ENCODE peak calls at places on chromosome 6, in nine cellular contexts. M is fibroblast of mammary gland, S is osteoblast, Z is neuronal stem cell, U is mucosa of descending colon, W is lower lobe of right lung, L is dorsolateral prefrontal cortex, G is fibroblast of pulmonary artery, A is lung. Q is an unnamed sample.

GRCh38 chr6:32664827-32665362 is 1.6 kb downstream of the HLA-DQB1 start:
- DNase-seq in M (no peak), S (no peak), Z (no peak), U (no peak), W (peak), L (no peak), G (no peak), A (no peak), Q (no peak)

GRCh38 chr6:53696351-53696750 is 30.8 kb upstream of the KLHL31 start:
- DNase-seq in M (no peak), S (no peak), Z (no peak), U (no peak), W (no peak), L (no peak), G (no peak), A (no peak), Q (no peak)

GRCh38 chr6:120764312-120764711 is 570.0 kb downstream of the TBC1D32 start:
- DNase-seq in M (no peak), S (no peak), Z (no peak), U (no peak), W (no peak), L (no peak), G (no peak), A (no peak), Q (no peak)

GRCh38 chr6:80618953-80619352 is 512.5 kb downstream of the BCKDHB start:
- DNase-seq in M (peak), S (no peak), Z (no peak), U (no peak), W (no peak), L (no peak), G (peak), A (no peak), Q (peak)

GRCh38 chr6:45206793-45207492 is 121.2 kb upstream of the RUNX2 start:
- DNase-seq in M (no peak), S (no peak), Z (no peak), U (no peak), W (no peak), L (no peak), G (no peak), A (no peak), Q (no peak)

GRCh38 chr6:148565931-148566663 is 180.7 kb upstream of the UST start:
- DNase-seq in M (peak), S (peak), Z (no peak), U (no peak), W (peak), L (no peak), G (peak), A (no peak), Q (peak)

GRCh38 chr6:121549741-121550140 is 114.3 kb downstream of the GJA1 start:
- DNase-seq in M (peak), S (no peak), Z (no peak), U (no peak), W (no peak), L (no peak), G (peak), A (no peak), Q (peak)

GRCh38 chr6:99282479-99283062 is 66.9 kb downstream of the FAXC start:
- DNase-seq in M (peak), S (no peak), Z (no peak), U (no peak), W (no peak), L (no peak), G (peak), A (no peak), Q (peak)

GRCh38 chr6:33170176-33171095 is 21.8 kb downstream of the COL11A2 start:
- DNase-seq in M (no peak), S (peak), Z (no peak), U (no peak), W (no peak), L (no peak), G (no peak), A (no peak), Q (no peak)

GRCh38 chr6:31419842-31420241 is 16.4 kb downstream of the MICA start:
- DNase-seq in M (peak), S (peak), Z (no peak), U (no peak), W (no peak), L (no peak), G (no peak), A (no peak), Q (no peak)

GRCh38 chr6:154613137-154613676 is 102.7 kb upstream of the CNKSR3 start:
- DNase-seq in M (peak), S (peak), Z (no peak), U (no peak), W (no peak), L (no peak), G (peak), A (no peak), Q (peak)

GRCh38 chr6:159461998-159462397 is 231.0 kb downstream of the SOD2 start:
- DNase-seq in M (no peak), S (no peak), Z (no peak), U (no peak), W (no peak), L (no peak), G (no peak), A (no peak), Q (no peak)

GRCh38 chr6:15946701-15947390 is 182.0 kb upstream of the MYLIP start:
- DNase-seq in M (no peak), S (no peak), Z (no peak), U (no peak), W (no peak), L (peak), G (no peak), A (no peak), Q (no peak)

GRCh38 chr6:23181301-23182110 is 612.1 kb downstream of the HDGFL1 start:
- DNase-seq in M (no peak), S (no peak), Z (no peak), U (no peak), W (no peak), L (no peak), G (no peak), A (no peak), Q (no peak)

GRCh38 chr6:131972761-131973160 is 21.6 kb upstream of the CCN2 start:
- DNase-seq in M (no peak), S (no peak), Z (no peak), U (no peak), W (no peak), L (no peak), G (no peak), A (no peak), Q (no peak)

GRCh38 chr6:101826259-101826658 is 432.8 kb downstream of the GRIK2 start:
- DNase-seq in M (no peak), S (no peak), Z (no peak), U (no peak), W (no peak), L (no peak), G (peak), A (no peak), Q (no peak)

GRCh38 chr6:31479933-31480535 is 17.9 kb upstream of the MICB start:
- DNase-seq in M (no peak), S (no peak), Z (no peak), U (no peak), W (no peak), L (peak), G (no peak), A (no peak), Q (no peak)

GRCh38 chr6:168216741-168217140 is 102.8 kb downstream of the DACT2 start:
- DNase-seq in M (no peak), S (no peak), Z (peak), U (no peak), W (no peak), L (peak), G (no peak), A (no peak), Q (peak)

GRCh38 chr6:116217069-116217468 is 36.8 kb downstream of the TSPYL4 start:
- DNase-seq in M (peak), S (no peak), Z (no peak), U (no peak), W (no peak), L (no peak), G (peak), A (no peak), Q (peak)

GRCh38 chr6:168136001-168136400 is 57.0 kb upstream of the FRMD1 start:
- DNase-seq in M (no peak), S (no peak), Z (no peak), U (no peak), W (no peak), L (no peak), G (no peak), A (no peak), Q (no peak)

GRCh38 chr6:29019629-29020028 is 14.5 kb upstream of the ZNF311 start:
- DNase-seq in M (no peak), S (no peak), Z (no peak), U (no peak), W (no peak), L (no peak), G (no peak), A (no peak), Q (no peak)

GRCh38 chr6:56689114-56689513 is 46.4 kb upstream of the DST start:
- DNase-seq in M (no peak), S (no peak), Z (no peak), U (no peak), W (no peak), L (no peak), G (no peak), A (no peak), Q (no peak)

GRCh38 chr6:125191916-125192609 is 38.5 kb downstream of the TPD52L1 start:
- DNase-seq in M (peak), S (peak), Z (peak), U (peak), W (peak), L (peak), G (peak), A (peak), Q (peak)

GRCh38 chr6:41256383-41256782 is 28.2 kb downstream of the TREML4 start:
- DNase-seq in M (no peak), S (no peak), Z (no peak), U (no peak), W (no peak), L (no peak), G (no peak), A (no peak), Q (no peak)
- H3K4me3 ChIP-seq in M (no peak), S (no peak), Z (no peak), U (no peak), W (no peak), L (no peak), G (no peak), A (no peak), Q (no peak)

GRCh38 chr6:70724524-70724923 is 56.8 kb downstream of the SMAP1 start:
- DNase-seq in M (no peak), S (no peak), Z (no peak), U (no peak), W (no peak), L (no peak), G (no peak), A (no peak), Q (no peak)
- H3K4me3 ChIP-seq in M (no peak), S (no peak), Z (no peak), U (no peak), W (no peak), L (no peak), G (no peak), A (no peak), Q (no peak)

GRCh38 chr6:150634641-150635292 is 35.1 kb downstream of the PLEKHG1 start:
- DNase-seq in M (peak), S (no peak), Z (no peak), U (no peak), W (no peak), L (no peak), G (no peak), A (no peak), Q (peak)
- H3K4me3 ChIP-seq in M (no peak), S (no peak), Z (no peak), U (no peak), W (no peak), L (no peak), G (no peak), A (no peak), Q (no peak)

GRCh38 chr6:41785689-41786450 is 1.6 kb upstream of the TOMM6 start:
- DNase-seq in M (no peak), S (peak), Z (no peak), U (no peak), W (no peak), L (peak), G (peak), A (no peak), Q (no peak)
- H3K4me3 ChIP-seq in M (peak), S (peak), Z (peak), U (peak), W (peak), L (peak), G (peak), A (no peak), Q (peak)

GRCh38 chr6:79536615-79536968 is 638 bp downstream of the LCA5 start:
- DNase-seq in M (peak), S (no peak), Z (no peak), U (no peak), W (peak), L (peak), G (peak), A (peak), Q (peak)

GRCh38 chr6:79538481-79538971 is 1.3 kb upstream of the LCA5 start:
- DNase-seq in M (peak), S (no peak), Z (no peak), U (no peak), W (no peak), L (no peak), G (peak), A (no peak), Q (peak)

DNA sequence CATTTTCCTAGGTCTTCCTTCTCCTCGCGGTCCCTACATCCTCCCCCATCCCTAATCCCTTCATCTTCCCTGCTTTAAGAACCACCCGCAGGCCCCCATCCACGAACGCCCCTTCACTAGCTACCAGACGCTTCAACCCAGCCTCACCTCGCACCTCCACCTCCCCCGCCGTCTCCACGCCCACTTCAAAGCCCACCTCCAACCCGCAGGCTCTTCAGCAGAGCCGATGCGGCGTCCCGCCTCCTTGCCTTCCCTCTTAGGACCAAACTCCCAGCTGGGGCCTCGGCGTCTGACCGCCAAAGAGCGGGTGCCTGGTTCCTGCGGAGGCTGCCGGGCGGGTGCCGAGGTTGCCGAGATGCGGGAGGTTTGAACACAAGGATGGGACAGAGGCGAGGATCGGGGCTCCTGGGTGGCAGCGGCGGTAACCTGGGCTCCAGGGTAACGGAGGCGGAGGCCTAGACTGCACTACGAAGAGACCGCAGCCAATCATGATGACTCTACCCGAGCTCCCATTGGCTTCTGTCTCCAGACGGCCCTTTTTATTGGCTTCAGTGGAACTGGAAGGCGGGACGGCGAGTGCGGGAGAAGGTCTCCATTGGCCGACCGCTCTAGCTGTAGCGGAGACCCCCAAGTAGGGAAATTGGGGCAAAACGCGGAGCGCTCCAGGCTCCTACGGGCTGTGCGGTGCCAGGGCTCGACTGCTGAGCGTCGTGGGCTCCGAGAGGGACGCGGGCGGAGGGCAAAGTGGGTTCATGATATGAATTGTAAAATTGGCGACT is at the start of gene LCA5:
- DNase-seq in M (peak), S (peak), Z (peak), U (peak), W (peak), L (peak), G (peak), A (peak), Q (peak)
- H3K4me3 ChIP-seq in M (peak), S (peak), Z (peak), U (peak), W (peak), L (peak), G (peak), A (peak), Q (peak)

GRCh38 chr6:41643899-41644269 is 5.6 kb downstream of the MDFI start:
- DNase-seq in M (no peak), S (no peak), Z (no peak), U (no peak), W (peak), L (no peak), G (no peak), A (no peak), Q (no peak)

GRCh38 chr6:41640436-41640835 is 2.2 kb downstream of the MDFI start:
- DNase-seq in M (no peak), S (peak), Z (no peak), U (no peak), W (peak), L (no peak), G (no peak), A (no peak), Q (no peak)

GRCh38 chr6:41642960-41643898 is 5.0 kb downstream of the MDFI start:
- DNase-seq in M (no peak), S (peak), Z (no peak), U (no peak), W (peak), L (no peak), G (no peak), A (no peak), Q (no peak)

GRCh38 chr6:41641352-41641925 is 3.2 kb downstream of the MDFI start:
- DNase-seq in M (no peak), S (peak), Z (no peak), U (no peak), W (peak), L (no peak), G (no peak), A (no peak), Q (no peak)

GRCh38 chr6:41642090-41642959 is 4.1 kb downstream of the MDFI start:
- DNase-seq in M (no peak), S (peak), Z (no peak), U (no peak), W (peak), L (no peak), G (no peak), A (no peak), Q (no peak)
- H3K4me3 ChIP-seq in M (no peak), S (no peak), Z (no peak), U (no peak), W (no peak), L (no peak), G (no peak), A (no peak), Q (no peak)

DNA sequence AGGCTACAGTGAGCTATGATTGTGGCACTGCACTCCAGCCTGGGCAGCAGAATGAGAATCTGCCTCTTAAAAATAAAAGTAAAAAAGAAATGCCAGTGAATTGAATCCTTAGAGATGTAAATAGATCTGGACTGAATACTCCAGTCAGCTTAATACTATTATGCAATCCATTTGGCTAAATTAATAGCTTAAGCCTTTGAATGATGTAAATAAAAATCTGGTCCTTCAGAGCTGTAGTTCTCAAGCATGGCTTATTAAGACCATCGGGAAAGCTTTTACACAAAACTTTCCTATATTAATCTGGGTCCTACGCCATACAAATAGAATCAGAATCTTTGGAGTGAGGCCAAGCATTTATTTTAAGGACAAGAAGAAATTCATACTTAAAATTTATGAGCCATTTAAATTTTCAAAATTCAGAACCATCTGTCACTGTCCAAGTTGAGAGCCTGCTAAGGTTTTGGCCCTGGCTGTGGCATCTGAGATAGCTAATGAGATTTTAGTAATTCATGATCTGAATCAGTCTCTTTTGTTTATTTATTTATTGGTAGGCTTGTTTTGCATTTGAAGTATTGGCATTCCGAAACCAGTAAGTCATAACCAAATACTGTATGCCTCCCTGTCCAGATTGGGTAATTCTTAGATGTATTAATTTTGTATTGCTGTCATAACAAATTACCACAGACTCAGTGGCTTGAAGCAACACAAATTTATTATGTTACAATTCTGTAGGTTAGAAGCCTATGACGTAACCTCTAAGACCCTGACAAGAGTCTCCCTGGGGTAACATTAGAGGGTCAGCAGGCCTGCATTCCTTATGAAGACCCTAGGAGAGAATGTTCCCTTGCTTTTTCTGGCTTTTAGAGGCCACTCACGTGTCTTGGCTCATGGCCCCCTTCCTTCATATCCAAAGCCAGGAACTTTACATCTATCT is 228.0 kb upstream of the RAB32 start:
- DNase-seq in M (peak), S (no peak), Z (no peak), U (no peak), W (no peak), L (no peak), G (no peak), A (no peak), Q (peak)
- H3K4me3 ChIP-seq in M (no peak), S (no peak), Z (no peak), U (no peak), W (no peak), L (no peak), G (no peak), A (no peak), Q (no peak)

DNA sequence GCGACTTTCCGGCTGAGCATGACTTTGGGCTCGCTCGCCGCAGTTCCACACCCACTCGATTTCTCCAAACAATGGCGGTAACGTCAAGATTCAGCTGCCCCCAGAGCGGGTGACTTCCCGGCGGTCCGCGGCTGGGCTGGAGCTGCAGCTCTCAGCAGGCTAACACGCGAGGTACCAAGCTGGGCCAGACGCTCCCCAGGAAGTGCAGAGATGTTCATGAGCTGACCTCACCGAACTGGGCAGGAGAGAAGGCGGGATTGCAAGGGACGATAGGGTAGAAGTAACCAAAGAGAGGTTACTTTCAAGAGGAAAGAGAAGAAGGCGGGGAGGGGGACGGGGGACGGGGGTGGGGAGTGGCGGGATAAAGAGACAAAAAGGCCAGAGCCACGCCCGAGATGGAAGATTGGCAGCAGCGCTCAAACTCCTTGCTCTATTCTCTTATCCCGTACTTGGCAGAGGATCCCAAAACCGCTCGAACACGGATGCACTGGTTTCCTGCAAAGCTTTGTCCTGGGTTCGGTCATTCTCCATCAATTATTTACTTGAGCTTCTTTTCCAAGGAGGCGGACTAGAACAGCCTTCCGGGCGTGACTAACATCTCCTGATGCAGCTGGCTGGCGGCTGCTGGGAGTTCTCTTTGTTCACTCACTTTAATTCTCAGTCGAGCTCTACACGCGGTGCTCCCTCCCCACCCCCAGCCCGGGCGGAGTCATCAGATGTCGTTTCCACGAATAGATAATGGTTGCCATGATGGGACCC is at the start of gene MTCL3:
- DNase-seq in M (peak), S (no peak), Z (peak), U (peak), W (no peak), L (peak), G (peak), A (no peak), Q (peak)
- H3K4me3 ChIP-seq in M (peak), S (peak), Z (peak), U (no peak), W (peak), L (peak), G (peak), A (no peak), Q (peak)

GRCh38 chr6:105459884-105460283 is 57.0 kb upstream of the PREP start:
- DNase-seq in M (peak), S (peak), Z (no peak), U (no peak), W (no peak), L (no peak), G (peak), A (no peak), Q (peak)

GRCh38 chr6:105458552-105458951 is 55.7 kb upstream of the PREP start:
- DNase-seq in M (no peak), S (no peak), Z (no peak), U (no peak), W (no peak), L (no peak), G (no peak), A (no peak), Q (no peak)

GRCh38 chr6:105460860-105461259 is 58.0 kb upstream of the PREP start:
- DNase-seq in M (no peak), S (no peak), Z (no peak), U (no peak), W (no peak), L (no peak), G (no peak), A (no peak), Q (no peak)

GRCh38 chr6:105458061-105458460 is 55.2 kb upstream of the PREP start:
- DNase-seq in M (no peak), S (no peak), Z (no peak), U (no peak), W (no peak), L (no peak), G (no peak), A (no peak), Q (no peak)

GRCh38 chr6:105459049-105459448 is 56.2 kb upstream of the PREP start:
- DNase-seq in M (no peak), S (no peak), Z (no peak), U (no peak), W (no peak), L (no peak), G (no peak), A (no peak), Q (no peak)
- H3K4me3 ChIP-seq in M (no peak), S (no peak), Z (no peak), U (no peak), W (no peak), L (no peak), G (no peak), A (no peak), Q (no peak)